ENCODE peak calls at places on chromosomes 11 and 22, in four cellular contexts. H, N, D and E are unnamed samples.
A peak's percentile ranks its signal among the peaks of the same experiment; 100 is the strongest.

GRCh38 chr22:26308467-26308866 is 120.6 kb upstream of the ASPHD2 start:
- DNase-seq in H (no peak), N (no peak), D (no peak), E (no peak)

GRCh38 chr11:31800398-31801265 is 10.5 kb downstream of the PAX6 start:
- DNase-seq in H (no peak), N (no peak), D (no peak), E (no peak)

GRCh38 chr11:17923213-17923612 is 89.6 kb downstream of the SERGEF start:
- DNase-seq in H (no peak), N (no peak), D (no peak), E (peak; percentile 7)

GRCh38 chr22:43789452-43789851 is 22.7 kb downstream of the EFCAB6 start:
- DNase-seq in H (no peak), N (peak; percentile 96), D (peak; percentile 90), E (peak; percentile 76)

GRCh38 chr11:101407324-101407723 is 176.5 kb downstream of the TRPC6 start:
- DNase-seq in H (no peak), N (peak; percentile 13), D (no peak), E (no peak)

GRCh38 chr11:32358729-32359128 is 76.6 kb downstream of the WT1 start:
- DNase-seq in H (no peak), N (no peak), D (peak; percentile 85), E (peak; percentile 45)

GRCh38 chr22:50169181-50169759 is 1.3 kb upstream of the PANX2 start:
- DNase-seq in H (no peak), N (no peak), D (peak; percentile 72), E (no peak)

GRCh38 chr11:79413258-79413657 is 27.6 kb downstream of the TENM4 start:
- DNase-seq in H (peak; percentile 48), N (peak; percentile 94), D (peak; percentile 96), E (peak; percentile 80)

GRCh38 chr11:112784323-112785073 is 176.7 kb upstream of the NCAM1 start:
- DNase-seq in H (no peak), N (peak; percentile 44), D (peak; percentile 85), E (peak; percentile 72)

GRCh38 chr11:125498521-125498920 is 2.5 kb upstream of the FEZ1 start:
- DNase-seq in H (no peak), N (no peak), D (no peak), E (no peak)

GRCh38 chr22:46078241-46079092 is 71.9 kb upstream of the PPARA start:
- DNase-seq in H (peak; percentile 82), N (peak; percentile 75), D (peak; percentile 89), E (no peak)

GRCh38 chr11:121109916-121110656 is 9.0 kb downstream of the TECTA start:
- DNase-seq in H (no peak), N (no peak), D (no peak), E (no peak)

GRCh38 chr11:76885390-76886097 is 24.8 kb downstream of the ACER3 start:
- DNase-seq in H (no peak), N (no peak), D (no peak), E (no peak)

GRCh38 chr22:38348751-38349496 is 31.7 kb upstream of the CSNK1E start:
- DNase-seq in H (no peak), N (no peak), D (peak; percentile 58), E (no peak)

GRCh38 chr11:134679592-134679991 is 267.6 kb upstream of the B3GAT1 start:
- DNase-seq in H (no peak), N (no peak), D (peak; percentile 26), E (no peak)

GRCh38 chr11:10654211-10655150 is 39.1 kb downstream of the IRAG1 start:
- DNase-seq in H (peak; percentile 63), N (no peak), D (no peak), E (peak; percentile 68)

GRCh38 chr22:46008291-46008690 is 31.3 kb upstream of the WNT7B start:
- DNase-seq in H (no peak), N (no peak), D (peak; percentile 68), E (no peak)

GRCh38 chr11:61369372-61370348 is 7.5 kb downstream of the TMEM138 start:
- DNase-seq in H (no peak), N (no peak), D (peak; percentile 87), E (no peak)

GRCh38 chr11:2089536-2090165 is 49.5 kb downstream of the IGF2 start:
- DNase-seq in H (no peak), N (no peak), D (no peak), E (peak; percentile 40)

GRCh38 chr11:68036141-68036716 is 2.6 kb upstream of the TCIRG1 start:
- DNase-seq in H (no peak), N (no peak), D (no peak), E (no peak)